ENCODE peak calls at places on chromosome 11, in four cellular contexts. One of them, this sample, is unnamed.

GRCh38 chr11:86476109-86476861 is 101.6 kb downstream of the CCDC81 start:
- DNase-seq in IMR-90: peak
- DNase-seq in A549: no peak
- DNase-seq in GM12878: no peak
- DNase-seq in this sample: no peak

GRCh38 chr11:70304208-70304603 is 33.7 kb downstream of the PPFIA1 start:
- DNase-seq in IMR-90: no peak
- DNase-seq in A549: no peak
- DNase-seq in GM12878: no peak
- DNase-seq in this sample: no peak

GRCh38 chr11:96228472-96228871 is 114.5 kb downstream of the MAML2 start:
- DNase-seq in IMR-90: peak
- DNase-seq in A549: peak
- DNase-seq in GM12878: no peak
- DNase-seq in this sample: no peak

GRCh38 chr11:58927393-58928081 is 11.8 kb upstream of the GLYATL1 start:
- DNase-seq in IMR-90: peak
- DNase-seq in A549: no peak
- DNase-seq in GM12878: no peak
- DNase-seq in this sample: no peak

GRCh38 chr11:18371279-18371678 is 23.1 kb upstream of the LDHA start:
- DNase-seq in IMR-90: no peak
- DNase-seq in A549: no peak
- DNase-seq in GM12878: no peak
- DNase-seq in this sample: peak

GRCh38 chr11:69007978-69008381 is 5.1 kb downstream of the MRGPRF start:
- DNase-seq in IMR-90: peak
- DNase-seq in A549: peak
- DNase-seq in GM12878: no peak
- DNase-seq in this sample: no peak

GRCh38 chr11:95924414-95924760 is 480 bp upstream of the MTMR2 start:
- DNase-seq in IMR-90: peak
- DNase-seq in A549: peak
- DNase-seq in GM12878: no peak
- DNase-seq in this sample: no peak

GRCh38 chr11:17352925-17353227 is 1.3 kb downstream of the NCR3LG1 start:
- DNase-seq in IMR-90: peak
- DNase-seq in A549: peak
- DNase-seq in GM12878: no peak
- DNase-seq in this sample: peak

GRCh38 chr11:107157146-107157808 is 139.0 kb upstream of the GUCY1A2 start:
- DNase-seq in IMR-90: no peak
- DNase-seq in A549: no peak
- DNase-seq in GM12878: no peak
- DNase-seq in this sample: no peak

GRCh38 chr11:71251761-71252433 is 480 bp downstream of the SHANK2 start:
- DNase-seq in IMR-90: no peak
- DNase-seq in A549: peak
- DNase-seq in GM12878: no peak
- DNase-seq in this sample: no peak

GRCh38 chr11:133239530-133239929 is 292.8 kb downstream of the OPCML start:
- DNase-seq in IMR-90: no peak
- DNase-seq in A549: no peak
- DNase-seq in GM12878: no peak
- DNase-seq in this sample: no peak

GRCh38 chr11:2685566-2686359 is 14.0 kb downstream of the KCNQ1OT1 start:
- DNase-seq in IMR-90: no peak
- DNase-seq in A549: no peak
- DNase-seq in GM12878: no peak
- DNase-seq in this sample: no peak

GRCh38 chr11:4916581-4916980 is 2.6 kb downstream of the OR51G2 start:
- DNase-seq in IMR-90: no peak
- DNase-seq in A549: no peak
- DNase-seq in GM12878: no peak
- DNase-seq in this sample: no peak

GRCh38 chr11:9030601-9031000 is 26.8 kb upstream of the NRIP3 start:
- DNase-seq in IMR-90: no peak
- DNase-seq in A549: no peak
- DNase-seq in GM12878: no peak
- DNase-seq in this sample: no peak

GRCh38 chr11:134557571-134558257 is 145.7 kb upstream of the B3GAT1 start:
- DNase-seq in IMR-90: no peak
- DNase-seq in A549: no peak
- DNase-seq in GM12878: no peak
- DNase-seq in this sample: no peak

GRCh38 chr11:57515332-57516060 is at the start of gene SLC43A1:
- DNase-seq in IMR-90: peak
- DNase-seq in A549: no peak
- DNase-seq in GM12878: no peak
- DNase-seq in this sample: peak

GRCh38 chr11:66694732-66695207 is 17.1 kb upstream of the RBM4B start:
- DNase-seq in IMR-90: peak
- DNase-seq in A549: peak
- DNase-seq in GM12878: peak
- DNase-seq in this sample: peak

GRCh38 chr11:99423435-99423983 is 402.8 kb downstream of the CNTN5 start:
- DNase-seq in IMR-90: no peak
- DNase-seq in A549: no peak
- DNase-seq in GM12878: no peak
- DNase-seq in this sample: no peak

DNA sequence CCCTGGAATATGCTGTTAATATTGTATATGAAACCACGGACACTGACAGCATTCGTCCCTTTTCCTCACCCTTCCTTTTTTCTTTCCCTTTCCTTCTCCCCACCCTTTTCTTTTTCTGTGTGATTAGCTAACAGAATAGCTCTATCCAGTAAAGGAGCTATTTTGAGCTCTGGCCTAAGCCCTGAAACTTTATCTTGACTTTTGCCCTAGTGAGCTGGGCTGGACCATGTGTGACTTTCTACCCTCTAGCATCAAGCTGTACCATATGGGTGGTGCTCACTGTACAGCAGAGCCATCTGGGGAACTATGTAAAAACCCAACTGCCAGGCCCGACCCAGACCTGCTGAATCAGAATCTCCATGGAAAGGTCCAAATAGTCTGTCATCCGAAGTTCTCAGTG is 21.9 kb upstream of the PANX1 start:
- DNase-seq in IMR-90: no peak
- DNase-seq in A549: no peak
- DNase-seq in GM12878: no peak
- DNase-seq in this sample: no peak
- TF ChIP-seq ELK1 in IMR-90: no peak
- TF ChIP-seq ELK1 in A549: no peak
- TF ChIP-seq ELK1 in GM12878: no peak
- TF ChIP-seq ELK1 in this sample: no peak

DNA sequence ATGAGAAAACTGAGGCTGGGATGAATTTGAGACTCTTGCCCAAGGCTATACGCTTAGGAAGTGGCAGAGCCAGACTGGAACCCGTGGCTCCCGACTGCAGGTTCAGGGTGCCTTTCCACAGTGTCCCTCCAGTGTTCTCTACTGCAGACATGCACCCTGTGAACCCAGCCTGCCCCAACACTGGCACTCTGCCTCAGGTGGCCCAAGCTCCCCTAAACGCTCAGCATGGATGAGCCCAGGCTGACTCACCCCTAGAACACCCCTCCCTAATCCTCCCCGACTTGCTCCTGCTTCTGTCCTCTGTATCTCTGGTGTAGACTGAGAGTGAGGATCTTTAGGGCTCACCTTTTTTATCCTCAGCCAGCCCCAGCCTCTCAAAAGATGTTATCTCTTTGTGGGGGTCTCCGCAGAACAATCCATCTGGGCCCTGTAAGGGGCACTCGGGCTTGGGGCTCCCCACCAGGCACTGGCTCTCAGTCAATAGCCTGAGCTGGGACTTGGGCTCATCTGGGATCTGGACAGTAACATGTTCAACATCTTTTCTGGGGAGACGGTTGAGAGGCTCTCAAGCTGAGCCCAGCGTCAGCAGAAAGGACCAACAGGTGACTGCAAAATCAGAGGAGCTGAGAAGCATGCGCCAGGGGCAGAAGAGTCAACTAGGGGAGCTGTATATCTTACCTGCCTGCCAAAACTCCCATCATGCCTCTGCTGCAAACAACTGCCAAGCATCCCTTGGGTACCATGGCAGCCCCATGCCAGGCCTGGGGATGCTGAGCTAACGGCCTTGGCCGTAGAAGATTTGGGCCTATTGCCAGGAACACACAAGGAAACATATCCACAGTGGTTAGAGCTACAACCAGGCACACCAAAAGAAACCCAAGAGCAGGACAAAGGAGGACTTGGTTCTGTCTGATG is 176.2 kb downstream of the BUD13 start:
- DNase-seq in IMR-90: no peak
- DNase-seq in A549: no peak
- DNase-seq in GM12878: no peak
- DNase-seq in this sample: no peak
- TF ChIP-seq ELK1 in IMR-90: no peak
- TF ChIP-seq ELK1 in A549: no peak
- TF ChIP-seq ELK1 in GM12878: no peak
- TF ChIP-seq ELK1 in this sample: no peak

DNA sequence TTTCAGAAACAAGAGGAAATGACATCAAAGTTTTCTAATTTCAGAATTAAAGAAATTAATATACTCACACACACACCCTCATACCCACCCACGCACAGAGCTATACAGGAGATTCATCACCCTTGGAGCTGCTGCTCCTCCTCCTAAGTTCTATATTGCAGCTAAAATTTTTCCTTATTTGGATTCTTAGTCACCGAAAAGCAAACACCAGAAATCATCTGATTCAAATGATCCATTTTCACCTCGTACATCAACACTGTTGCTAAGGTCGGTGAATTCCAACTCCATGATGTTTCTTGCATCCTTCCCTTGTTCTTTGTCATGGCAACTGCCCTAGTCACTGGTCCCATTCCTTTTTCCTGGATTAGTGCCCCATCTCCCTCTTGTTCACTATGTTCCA is 286.2 kb downstream of the GRM5 start:
- DNase-seq in IMR-90: peak
- DNase-seq in A549: peak
- DNase-seq in GM12878: no peak
- DNase-seq in this sample: no peak
- TF ChIP-seq ELK1 in IMR-90: no peak
- TF ChIP-seq ELK1 in A549: no peak
- TF ChIP-seq ELK1 in GM12878: no peak
- TF ChIP-seq ELK1 in this sample: no peak

GRCh38 chr11:76721755-76722677 is 51.5 kb upstream of the LRRC32 start:
- DNase-seq in IMR-90: peak
- DNase-seq in A549: peak
- DNase-seq in GM12878: no peak
- DNase-seq in this sample: peak

GRCh38 chr11:76717369-76717768 is 46.8 kb upstream of the LRRC32 start:
- DNase-seq in IMR-90: no peak
- DNase-seq in A549: no peak
- DNase-seq in GM12878: no peak
- DNase-seq in this sample: no peak

GRCh38 chr11:76719281-76719680 is 48.7 kb upstream of the LRRC32 start:
- DNase-seq in IMR-90: no peak
- DNase-seq in A549: no peak
- DNase-seq in GM12878: no peak
- DNase-seq in this sample: no peak

GRCh38 chr11:76716268-76716667 is 45.7 kb upstream of the LRRC32 start:
- DNase-seq in IMR-90: no peak
- DNase-seq in A549: no peak
- DNase-seq in GM12878: no peak
- DNase-seq in this sample: no peak

GRCh38 chr11:76719686-76720085 is 49.1 kb upstream of the LRRC32 start:
- DNase-seq in IMR-90: no peak
- DNase-seq in A549: no peak
- DNase-seq in GM12878: no peak
- DNase-seq in this sample: no peak
- TF ChIP-seq ELK1 in IMR-90: no peak
- TF ChIP-seq ELK1 in A549: no peak
- TF ChIP-seq ELK1 in GM12878: no peak
- TF ChIP-seq ELK1 in this sample: no peak

GRCh38 chr11:92453055-92453454 is 228.4 kb downstream of the FAT3 start:
- DNase-seq in IMR-90: peak
- DNase-seq in A549: no peak
- DNase-seq in GM12878: no peak
- DNase-seq in this sample: no peak
- TF ChIP-seq ELK1 in IMR-90: no peak
- TF ChIP-seq ELK1 in A549: no peak
- TF ChIP-seq ELK1 in GM12878: no peak
- TF ChIP-seq ELK1 in this sample: no peak

DNA sequence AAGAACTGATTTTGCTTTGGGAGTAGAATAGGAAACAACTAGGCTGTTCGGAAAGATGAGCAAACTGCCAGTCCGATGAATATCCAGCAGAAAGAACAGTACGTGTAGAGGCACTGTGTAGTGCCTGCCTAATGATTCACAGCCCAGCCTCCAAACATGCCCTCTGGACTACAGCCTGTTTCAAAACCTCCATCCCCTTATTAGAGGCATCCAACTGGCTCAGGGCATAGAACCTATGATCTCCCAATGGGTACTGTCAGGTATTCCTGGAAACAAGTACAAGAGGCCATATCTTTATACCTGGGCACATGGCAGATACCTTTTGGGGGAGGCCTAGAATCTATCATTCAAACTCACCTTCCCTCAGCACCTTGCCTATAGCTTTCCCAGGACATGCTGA is 4.9 kb downstream of the RRP8 start:
- DNase-seq in IMR-90: no peak
- DNase-seq in A549: no peak
- DNase-seq in GM12878: no peak
- DNase-seq in this sample: no peak
- TF ChIP-seq ELK1 in IMR-90: no peak
- TF ChIP-seq ELK1 in A549: no peak
- TF ChIP-seq ELK1 in GM12878: no peak
- TF ChIP-seq ELK1 in this sample: no peak

DNA sequence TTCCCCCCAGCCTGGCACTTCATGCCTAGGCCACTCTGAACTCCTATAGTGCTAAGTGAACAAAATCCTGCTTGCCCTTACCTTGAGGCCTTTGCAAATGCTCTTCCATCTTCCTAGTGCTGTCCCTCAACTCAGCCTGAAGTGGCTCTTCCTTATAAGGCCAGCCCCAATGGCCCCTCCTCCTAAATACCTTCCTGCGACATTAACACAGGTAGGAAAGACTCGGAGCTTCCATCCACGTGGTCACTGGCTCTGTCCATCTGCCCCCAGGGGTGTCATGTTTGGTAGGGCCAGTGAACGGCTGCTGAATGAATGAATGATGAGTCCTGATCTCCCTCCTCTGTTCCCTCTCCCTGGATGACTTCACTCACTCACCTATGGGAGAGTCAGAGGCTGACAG is 4.2 kb downstream of the PDE2A start:
- DNase-seq in IMR-90: no peak
- DNase-seq in A549: no peak
- DNase-seq in GM12878: no peak
- DNase-seq in this sample: no peak
- TF ChIP-seq ELK1 in IMR-90: no peak
- TF ChIP-seq ELK1 in A549: no peak
- TF ChIP-seq ELK1 in GM12878: no peak
- TF ChIP-seq ELK1 in this sample: no peak

This sample was measured in K562.